ENCODE peak calls at places on chromosomes 2 and 18, in eight cellular contexts. T, L, D, P, A, O, Q and S are unnamed samples.

GRCh38 chr2:31420936-31421335 is 6.4 kb upstream of the XDH start:
- DNase-seq in Q (no peak), L (no peak), D (no peak), P (no peak), A (no peak), T (peak; percentile 73), O (peak; percentile 18), S (no peak)

GRCh38 chr2:25197336-25198208 is 29.2 kb upstream of the POMC start:
- DNase-seq in A (no peak), T (peak; percentile 55), D (no peak), Q (no peak), O (peak; percentile 23), L (no peak), P (no peak), S (no peak)

GRCh38 chr2:74102516-74102915 is 45.2 kb downstream of the BOLA3 start:
- DNase-seq in D (no peak), P (no peak), L (no peak), Q (no peak), A (no peak), O (no peak), T (no peak), S (no peak)

GRCh38 chr2:152613235-152613634 is 104.0 kb downstream of the PRPF40A start:
- DNase-seq in P (no peak), D (no peak), A (no peak), O (no peak), Q (no peak), T (no peak), L (no peak), S (no peak)

GRCh38 chr18:39675916-39676315 is 2110.3 kb upstream of the CELF4 start:
- DNase-seq in O (no peak), L (no peak), T (no peak), P (no peak), A (no peak), D (no peak), Q (no peak), S (no peak)

GRCh38 chr2:2704380-2705093 is 373.5 kb upstream of the MYT1L start:
- DNase-seq in P (no peak), A (no peak), L (no peak), D (no peak), T (no peak), O (no peak), Q (no peak), S (no peak)

GRCh38 chr18:58023108-58023507 is 20.9 kb upstream of the NEDD4L start:
- DNase-seq in Q (no peak), D (no peak), P (no peak), O (no peak), A (no peak), L (no peak), T (no peak), S (no peak)

GRCh38 chr2:44844651-44845270 is 96.7 kb upstream of the SIX3 start:
- DNase-seq in A (no peak), T (peak; percentile 15), Q (no peak), O (peak; percentile 39), D (no peak), P (peak; percentile 4), L (no peak), S (no peak)

GRCh38 chr18:70373062-70373519 is 84.2 kb downstream of the SOCS6 start:
- DNase-seq in L (peak; percentile 61), D (no peak), O (peak; percentile 93), A (no peak), T (peak; percentile 87), Q (no peak), P (peak; percentile 96), S (peak; percentile 90)

GRCh38 chr2:111919794-111920608 is 21.6 kb downstream of the MERTK start:
- DNase-seq in P (no peak), L (no peak), T (peak; percentile 31), Q (no peak), D (no peak), A (no peak), O (peak; percentile 32), S (peak; percentile 66)

GRCh38 chr18:28831476-28831875 is 654.5 kb upstream of the CDH2 start:
- DNase-seq in T (no peak), Q (no peak), O (no peak), P (no peak), D (no peak), A (no peak), L (no peak), S (no peak)

GRCh38 chr2:98465456-98466201 is 21.0 kb downstream of the INPP4A start:
- DNase-seq in Q (peak; percentile 49), T (peak; percentile 37), A (peak; percentile 83), D (peak; percentile 89), L (no peak), O (peak; percentile 12), P (no peak), S (peak; percentile 89)

GRCh38 chr2:239574434-239575156 is 173.8 kb upstream of the HDAC4 start:
- DNase-seq in T (no peak), O (no peak), P (no peak), Q (no peak), D (no peak), L (no peak), A (no peak), S (no peak)

GRCh38 chr18:55830490-55830889 is 242.5 kb upstream of the TCF4 start:
- DNase-seq in Q (no peak), D (no peak), L (no peak), P (no peak), T (peak; percentile 58), O (peak; percentile 64), A (no peak), S (no peak)

GRCh38 chr18:29087616-29088246 is 910.8 kb upstream of the CDH2 start:
- DNase-seq in Q (no peak), A (no peak), L (no peak), P (no peak), O (no peak), T (no peak), D (no peak), S (no peak)

GRCh38 chr2:126100956-126101355 is 555.0 kb upstream of the GYPC start:
- DNase-seq in A (no peak), D (no peak), P (no peak), T (no peak), Q (no peak), O (no peak), L (no peak), S (no peak)

GRCh38 chr18:40355701-40356100 is 1599.3 kb upstream of the PIK3C3 start:
- DNase-seq in D (no peak), Q (no peak), T (no peak), A (no peak), P (peak; percentile 90), L (peak; percentile 19), O (peak; percentile 40), S (no peak)

GRCh38 chr2:172922294-172922693 is 153.4 kb upstream of the MAP3K20 start:
- DNase-seq in T (no peak), A (no peak), L (no peak), D (no peak), P (no peak), O (no peak), Q (no peak), S (no peak)

GRCh38 chr2:30481323-30481800 is 34.3 kb downstream of the LCLAT1 start:
- DNase-seq in D (no peak), P (no peak), T (no peak), L (no peak), O (no peak), A (no peak), Q (no peak), S (no peak)

GRCh38 chr18:23825978-23826405 is 136.7 kb downstream of the LAMA3 start:
- DNase-seq in L (no peak), Q (no peak), D (no peak), P (peak; percentile 91), T (peak; percentile 61), A (no peak), O (peak; percentile 54), S (no peak)

GRCh38 chr18:40855661-40856060 is 1099.4 kb upstream of the PIK3C3 start:
- DNase-seq in Q (no peak), T (no peak), L (no peak), P (no peak), D (no peak), A (no peak), O (no peak), S (no peak)